ENCODE peak calls at places on chromosomes 13 and 19, in five cellular contexts. One of them, this sample, is unnamed.

GRCh38 chr19:17234911-17235617 is 9.0 kb downstream of the OCEL1 start:
- DNase-seq in fibroblast of lung: peak
- DNase-seq in posterior vena cava: peak
- DNase-seq in G401: peak
- DNase-seq in Panc1: no peak
- DNase-seq in this sample: peak

GRCh38 chr13:95256086-95256485 is 45.2 kb downstream of the ABCC4 start:
- DNase-seq in fibroblast of lung: peak
- DNase-seq in posterior vena cava: no peak
- DNase-seq in G401: no peak
- DNase-seq in Panc1: peak
- DNase-seq in this sample: peak

GRCh38 chr13:97141564-97142005 is 80.5 kb upstream of the MBNL2 start:
- DNase-seq in fibroblast of lung: peak
- DNase-seq in posterior vena cava: no peak
- DNase-seq in G401: peak
- DNase-seq in Panc1: peak
- DNase-seq in this sample: peak

GRCh38 chr13:75372517-75372916 is 109.5 kb downstream of the TBC1D4 start:
- DNase-seq in fibroblast of lung: peak
- DNase-seq in posterior vena cava: no peak
- DNase-seq in G401: peak
- DNase-seq in Panc1: no peak
- DNase-seq in this sample: no peak

GRCh38 chr19:33238750-33239149 is 13.1 kb upstream of the SLC7A10 start:
- DNase-seq in fibroblast of lung: no peak
- DNase-seq in posterior vena cava: no peak
- DNase-seq in G401: no peak
- DNase-seq in Panc1: no peak
- DNase-seq in this sample: no peak

GRCh38 chr19:45781282-45782161 is 768 bp downstream of the DMPK start:
- DNase-seq in fibroblast of lung: no peak
- DNase-seq in posterior vena cava: no peak
- DNase-seq in G401: no peak
- DNase-seq in Panc1: no peak
- DNase-seq in this sample: no peak

GRCh38 chr19:6564393-6564792 is 26.6 kb downstream of the CD70 start:
- DNase-seq in fibroblast of lung: no peak
- DNase-seq in posterior vena cava: no peak
- DNase-seq in G401: no peak
- DNase-seq in Panc1: no peak
- DNase-seq in this sample: peak

GRCh38 chr13:98480915-98481510 is 95.9 kb downstream of the STK24 start:
- DNase-seq in fibroblast of lung: peak
- DNase-seq in posterior vena cava: no peak
- DNase-seq in G401: no peak
- DNase-seq in Panc1: no peak
- DNase-seq in this sample: no peak

GRCh38 chr13:32025730-32026129 is 5.8 kb upstream of the FRY start:
- DNase-seq in fibroblast of lung: no peak
- DNase-seq in posterior vena cava: no peak
- DNase-seq in G401: no peak
- DNase-seq in Panc1: no peak
- DNase-seq in this sample: no peak

GRCh38 chr13:32164622-32165268 is 133.2 kb downstream of the FRY start:
- DNase-seq in fibroblast of lung: peak
- DNase-seq in posterior vena cava: no peak
- DNase-seq in G401: peak
- DNase-seq in Panc1: no peak
- DNase-seq in this sample: peak

GRCh38 chr19:4815426-4816387 is 15.8 kb downstream of the TICAM1 start:
- DNase-seq in fibroblast of lung: peak
- DNase-seq in posterior vena cava: peak
- DNase-seq in G401: peak
- DNase-seq in Panc1: peak
- DNase-seq in this sample: peak

GRCh38 chr13:112781881-112782361 is 92.1 kb downstream of the ATP11A start:
- DNase-seq in fibroblast of lung: peak
- DNase-seq in posterior vena cava: no peak
- DNase-seq in G401: peak
- DNase-seq in Panc1: no peak
- DNase-seq in this sample: no peak

GRCh38 chr19:51347209-51347928 is 5.4 kb upstream of the VSIG10L start:
- DNase-seq in fibroblast of lung: no peak
- DNase-seq in posterior vena cava: no peak
- DNase-seq in G401: no peak
- DNase-seq in Panc1: no peak
- DNase-seq in this sample: no peak

GRCh38 chr13:44667950-44668349 is 91.8 kb upstream of the TSC22D1 start:
- DNase-seq in fibroblast of lung: peak
- DNase-seq in posterior vena cava: no peak
- DNase-seq in G401: no peak
- DNase-seq in Panc1: no peak
- DNase-seq in this sample: no peak

GRCh38 chr13:93361703-93362102 is 135.1 kb downstream of the GPC6 start:
- DNase-seq in fibroblast of lung: peak
- DNase-seq in posterior vena cava: no peak
- DNase-seq in G401: no peak
- DNase-seq in Panc1: no peak
- DNase-seq in this sample: no peak

GRCh38 chr19:34217952-34218817 is 36.2 kb upstream of the GARRE1 start:
- DNase-seq in fibroblast of lung: peak
- DNase-seq in posterior vena cava: no peak
- DNase-seq in G401: no peak
- DNase-seq in Panc1: peak
- DNase-seq in this sample: peak

GRCh38 chr13:25466880-25467279 is 95.1 kb downstream of the ATP8A2 start:
- DNase-seq in fibroblast of lung: no peak
- DNase-seq in posterior vena cava: no peak
- DNase-seq in G401: no peak
- DNase-seq in Panc1: no peak
- DNase-seq in this sample: no peak

GRCh38 chr19:46442808-46443450 is 14.2 kb upstream of the PNMA8C start:
- DNase-seq in fibroblast of lung: peak
- DNase-seq in posterior vena cava: no peak
- DNase-seq in G401: no peak
- DNase-seq in Panc1: no peak
- DNase-seq in this sample: peak

GRCh38 chr19:30391052-30391451 is 18.9 kb downstream of the ZNF536 start:
- DNase-seq in fibroblast of lung: no peak
- DNase-seq in posterior vena cava: no peak
- DNase-seq in G401: no peak
- DNase-seq in Panc1: no peak
- DNase-seq in this sample: no peak

GRCh38 chr19:10543420-10544241 is at the start of gene ATG4D:
- DNase-seq in fibroblast of lung: peak
- DNase-seq in posterior vena cava: peak
- DNase-seq in G401: peak
- DNase-seq in Panc1: no peak
- DNase-seq in this sample: peak

GRCh38 chr19:2271516-2272103 is 10.4 kb downstream of the PEAK3 start:
- DNase-seq in fibroblast of lung: peak
- DNase-seq in posterior vena cava: peak
- DNase-seq in G401: peak
- DNase-seq in Panc1: no peak
- DNase-seq in this sample: peak

GRCh38 chr19:42114412-42114811 is 17.8 kb downstream of the POU2F2 start:
- DNase-seq in fibroblast of lung: no peak
- DNase-seq in posterior vena cava: no peak
- DNase-seq in G401: no peak
- DNase-seq in Panc1: no peak
- DNase-seq in this sample: no peak

GRCh38 chr13:73702419-73703071 is 431.7 kb downstream of the KLF12 start:
- DNase-seq in fibroblast of lung: no peak
- DNase-seq in posterior vena cava: no peak
- DNase-seq in G401: no peak
- DNase-seq in Panc1: no peak
- DNase-seq in this sample: no peak

GRCh38 chr19:12801466-12802266 is at the start of the genes PRDX2 and THSD8:
- DNase-seq in fibroblast of lung: peak
- DNase-seq in posterior vena cava: peak
- DNase-seq in G401: peak
- DNase-seq in Panc1: no peak
- DNase-seq in this sample: peak

GRCh38 chr13:75402787-75403186 is 79.2 kb downstream of the TBC1D4 start:
- DNase-seq in fibroblast of lung: no peak
- DNase-seq in posterior vena cava: no peak
- DNase-seq in G401: no peak
- DNase-seq in Panc1: no peak
- DNase-seq in this sample: no peak

GRCh38 chr19:16226878-16227836 is 29.4 kb downstream of the AP1M1 start:
- DNase-seq in fibroblast of lung: no peak
- DNase-seq in posterior vena cava: no peak
- DNase-seq in G401: no peak
- DNase-seq in Panc1: no peak
- DNase-seq in this sample: no peak

This sample was measured in NCI-H226.